ENCODE peak calls at places on chromosomes 4 and X, in six cellular contexts. Y, U, F, B, H and L are unnamed samples.

GRCh38 chrX:39893417-39894338 is 204.1 kb downstream of the BCOR start:
- DNase-seq in Y (no peak), U (no peak), F (no peak), B (no peak), H (no peak), L (no peak)

GRCh38 chr4:53508446-53508845 is 82.8 kb downstream of the LNX1 start:
- DNase-seq in Y (no peak), U (no peak), F (no peak), B (peak; percentile 48), H (no peak), L (no peak)

GRCh38 chrX:28591542-28591941 is 4.3 kb downstream of the IL1RAPL1 start:
- DNase-seq in Y (no peak), U (peak; percentile 65), F (no peak), B (no peak), H (no peak), L (no peak)

GRCh38 chrX:11064851-11065600 is 46.1 kb upstream of the HCCS start:
- DNase-seq in Y (no peak), U (no peak), F (no peak), B (no peak), H (no peak), L (no peak)

GRCh38 chr4:8474856-8475255 is 34.3 kb downstream of the TRMT44 start:
- DNase-seq in Y (no peak), U (no peak), F (no peak), B (no peak), H (no peak), L (no peak)

GRCh38 chr4:106344324-106344970 is 24.1 kb downstream of the GIMD1 start:
- DNase-seq in Y (no peak), U (no peak), F (no peak), B (peak; percentile 82), H (no peak), L (no peak)

GRCh38 chr4:174429701-174430100 is 92.6 kb downstream of the HPGD start:
- DNase-seq in Y (no peak), U (no peak), F (no peak), B (no peak), H (no peak), L (no peak)

GRCh38 chr4:139665690-139666529 is at the start of gene MGST2:
- DNase-seq in Y (peak; percentile 71), U (no peak), F (no peak), B (peak; percentile 98), H (no peak), L (peak; percentile 58)

GRCh38 chr4:82866706-82867385 is 24.1 kb downstream of the SEC31A start:
- DNase-seq in Y (no peak), U (no peak), F (no peak), B (no peak), H (no peak), L (no peak)

GRCh38 chr4:155734951-155735350 is 23.9 kb upstream of the GUCY1B1 start:
- DNase-seq in Y (no peak), U (no peak), F (no peak), B (no peak), H (no peak), L (no peak)

GRCh38 chr4:121788896-121789295 is 12.2 kb upstream of the EXOSC9 start:
- DNase-seq in Y (no peak), U (no peak), F (peak; percentile 30), B (no peak), H (no peak), L (no peak)

GRCh38 chr4:83708500-83709175 is 172.7 kb downstream of the GPAT3 start:
- DNase-seq in Y (no peak), U (no peak), F (no peak), B (no peak), H (peak; percentile 5), L (no peak)

GRCh38 chr4:3299538-3300197 is 6.8 kb downstream of the RGS12 start:
- DNase-seq in Y (no peak), U (no peak), F (no peak), B (no peak), H (no peak), L (no peak)

GRCh38 chr4:40559585-40560465 is 69.8 kb downstream of the RBM47 start:
- DNase-seq in Y (no peak), U (no peak), F (peak; percentile 64), B (no peak), H (no peak), L (no peak)

GRCh38 chrX:108001218-108001814 is 19.1 kb upstream of the TEX13B start:
- DNase-seq in Y (peak; percentile 13), U (peak; percentile 21), F (no peak), B (peak; percentile 11), H (no peak), L (peak; percentile 19)

GRCh38 chr4:41538887-41539498 is 1.0 kb downstream of the LIMCH1 start:
- DNase-seq in Y (no peak), U (no peak), F (no peak), B (no peak), H (no peak), L (no peak)

GRCh38 chr4:2634014-2634413 is 97.6 kb downstream of the FAM193A start:
- DNase-seq in Y (no peak), U (no peak), F (no peak), B (no peak), H (no peak), L (no peak)

GRCh38 chrX:151393514-151393913 is 3.5 kb upstream of the VMA21 start:
- DNase-seq in Y (no peak), U (no peak), F (no peak), B (no peak), H (no peak), L (no peak)

GRCh38 chr4:99383833-99384392 is 31.4 kb upstream of the ADH1C start:
- DNase-seq in Y (no peak), U (no peak), F (no peak), B (no peak), H (no peak), L (no peak)

GRCh38 chrX:56726609-56727008 is 2.4 kb upstream of the NBDY start:
- DNase-seq in Y (peak; percentile 11), U (no peak), F (no peak), B (peak; percentile 41), H (no peak), L (peak; percentile 19)

GRCh38 chr4:80321776-80322175 is 13.8 kb upstream of the CFAP299 start:
- DNase-seq in Y (no peak), U (no peak), F (no peak), B (no peak), H (no peak), L (no peak)

GRCh38 chr4:123116412-123116811 is 194.0 kb upstream of the NUDT6 start:
- DNase-seq in Y (no peak), U (no peak), F (no peak), B (peak; percentile 37), H (no peak), L (peak; percentile 32)

GRCh38 chr4:101355767-101356702 is 8.7 kb upstream of the PPP3CA start:
- DNase-seq in Y (no peak), U (peak; percentile 74), F (no peak), B (peak; percentile 81), H (no peak), L (no peak)

DNA sequence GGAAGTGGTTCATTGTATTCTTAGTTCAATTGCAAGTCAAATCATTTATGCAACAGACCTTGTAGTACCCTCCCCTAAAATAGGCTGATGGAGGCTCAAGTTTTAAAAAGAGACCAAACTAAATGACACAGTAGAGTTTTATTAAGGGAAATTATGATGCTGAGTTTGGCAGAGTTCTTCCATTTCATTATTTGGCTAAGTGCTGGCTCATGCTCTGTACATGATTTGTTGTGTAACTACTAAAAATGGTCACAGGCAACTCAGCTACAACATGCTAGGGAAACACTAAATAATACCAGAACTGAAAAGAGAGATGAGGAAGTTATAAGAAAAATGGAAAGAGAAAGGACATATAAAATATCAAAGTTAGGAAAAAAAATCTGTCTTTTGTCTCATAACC is 96.1 kb upstream of the TFDP3 start:
- DNase-seq in Y (no peak), U (no peak), F (no peak), B (no peak), H (no peak), L (no peak)
- TF ChIP-seq POLR2AphosphoS5 in Y (no peak), U (no peak), F (no peak), B (no peak), H (no peak), L (no peak)

DNA sequence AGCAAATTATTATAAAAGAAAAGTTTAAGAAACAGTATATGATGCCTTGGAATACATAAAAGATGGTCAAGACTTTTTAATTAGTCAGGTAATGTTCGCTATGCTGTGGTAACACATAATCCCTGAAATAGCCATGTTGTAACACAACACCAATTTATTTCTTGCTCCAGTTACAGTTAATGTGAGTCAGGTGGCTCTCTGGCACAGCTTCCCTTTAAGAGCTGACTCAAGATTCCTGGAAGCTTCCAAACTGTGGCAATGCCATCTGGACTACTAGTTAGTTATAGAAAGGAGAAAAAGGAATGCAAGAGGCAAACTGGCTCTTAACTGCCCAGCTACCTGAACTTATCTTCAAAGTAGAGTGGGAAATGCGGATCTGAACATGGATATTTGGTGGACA is 210.5 kb downstream of the CHM start:
- DNase-seq in Y (no peak), U (no peak), F (no peak), B (no peak), H (no peak), L (no peak)
- TF ChIP-seq YY1 in Y (no peak), U (no peak), F (no peak), B (no peak), H (no peak), L (no peak)

GRCh38 chrX:24149346-24150050 is at the start of gene ZFX:
- DNase-seq in Y (peak; percentile 73), U (no peak), F (no peak), B (peak; percentile 9), H (no peak), L (peak; percentile 83)
- TF ChIP-seq POLR2AphosphoS5 in Y (no peak), U (no peak), F (peak; percentile 63), B (no peak), H (peak; percentile 46), L (no peak)

GRCh38 chrX:22135171-22135711 is 103.1 kb downstream of the PHEX start:
- DNase-seq in Y (no peak), U (no peak), F (no peak), B (no peak), H (no peak), L (no peak)

GRCh38 chrX:22134681-22135080 is 102.6 kb downstream of the PHEX start:
- DNase-seq in Y (no peak), U (no peak), F (no peak), B (peak; percentile 22), H (no peak), L (peak; percentile 47)

GRCh38 chrX:22141061-22141460 is 108.9 kb downstream of the PHEX start:
- DNase-seq in Y (no peak), U (no peak), F (no peak), B (no peak), H (no peak), L (no peak)

GRCh38 chrX:22136711-22137110 is 104.6 kb downstream of the PHEX start:
- DNase-seq in Y (no peak), U (no peak), F (no peak), B (no peak), H (no peak), L (no peak)

DNA sequence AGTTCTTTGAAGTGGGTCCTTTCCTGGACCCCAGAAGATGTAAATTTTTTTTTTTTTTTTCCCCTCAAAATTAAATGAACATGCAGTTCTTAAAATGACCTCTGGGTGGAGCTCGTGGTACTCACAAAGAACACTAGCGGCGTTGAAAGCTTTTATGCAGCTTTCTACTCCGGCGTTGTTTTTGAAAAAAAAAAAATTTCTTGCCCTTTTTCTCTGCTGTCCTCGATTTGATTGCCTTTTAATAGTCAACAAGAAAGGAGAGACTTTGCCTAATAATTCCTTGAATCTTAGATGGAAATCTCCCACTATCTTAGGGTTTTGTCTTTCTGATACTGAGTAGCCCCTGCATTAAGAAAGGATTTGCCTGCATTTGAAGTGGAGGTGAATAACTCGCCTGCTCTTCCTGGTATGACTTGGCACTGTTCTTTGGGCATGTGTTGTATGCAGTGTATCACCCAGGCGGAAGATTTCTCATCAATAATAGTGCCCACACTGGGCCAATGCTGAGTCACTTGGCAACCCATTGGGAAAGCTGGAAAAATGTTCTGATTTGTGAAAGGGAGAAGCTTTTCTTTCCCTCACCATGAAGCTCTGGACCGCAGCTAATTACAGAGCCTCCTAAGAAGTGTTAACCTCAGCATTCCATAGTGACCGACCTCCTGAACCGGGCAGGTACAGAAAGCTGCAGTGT is 104.0 kb downstream of the PHEX start:
- DNase-seq in Y (peak; percentile 44), U (peak; percentile 16), F (no peak), B (peak; percentile 11), H (no peak), L (peak; percentile 30)
- TF ChIP-seq YY1 in Y (no peak), U (no peak), F (no peak), B (no peak), H (no peak), L (no peak)